ENCODE peak calls at places on chromosomes 13 and 19, in five cellular contexts. P, S, T, G and Z are unnamed samples.

GRCh38 chr19:32041681-32042292 is 303.6 kb upstream of the ZNF507 start:
- DNase-seq in P (no peak), T (no peak), S (peak; percentile 3), G (no peak), Z (peak; percentile 16)

GRCh38 chr19:6056801-6057650 is 53.3 kb downstream of the RFX2 start:
- DNase-seq in T (peak; percentile 84), G (peak; percentile 53), S (peak; percentile 98), P (peak; percentile 82), Z (peak; percentile 89)

GRCh38 chr19:6297202-6297601 is 17.4 kb upstream of the MLLT1 start:
- DNase-seq in T (no peak), S (no peak), P (no peak), G (no peak), Z (no peak)

GRCh38 chr19:4375164-4375619 is 25.2 kb downstream of the SH3GL1 start:
- DNase-seq in T (no peak), G (no peak), S (peak; percentile 62), P (no peak), Z (peak; percentile 51)

GRCh38 chr13:64457976-64458375 is 2772.2 kb downstream of the PCDH9 start:
- DNase-seq in P (no peak), S (no peak), T (no peak), G (peak; percentile 49), Z (peak; percentile 49)

GRCh38 chr13:23067129-23067528 is 113.7 kb upstream of the SGCG start:
- DNase-seq in S (no peak), P (no peak), G (no peak), T (no peak), Z (no peak)

GRCh38 chr19:3607398-3608078 is 863 bp upstream of the TBXA2R start:
- DNase-seq in G (no peak), T (no peak), S (no peak), P (no peak), Z (no peak)

GRCh38 chr13:112229445-112229844 is 146.7 kb upstream of the SPACA7 start:
- DNase-seq in S (no peak), P (no peak), T (no peak), G (no peak), Z (no peak)

GRCh38 chr19:44796701-44797115 is 12.2 kb upstream of the BCAM start:
- DNase-seq in P (no peak), T (no peak), S (no peak), G (no peak), Z (no peak)

GRCh38 chr13:32175307-32175706 is 139.9 kb downstream of the ZAR1L start:
- DNase-seq in S (no peak), P (no peak), G (no peak), T (no peak), Z (no peak)

GRCh38 chr13:60627071-60627686 is 230.2 kb downstream of the TDRD3 start:
- DNase-seq in P (no peak), S (peak; percentile 31), T (no peak), G (no peak), Z (no peak)

GRCh38 chr13:106589716-106590115 is 21.8 kb upstream of the ARGLU1 start:
- DNase-seq in P (no peak), S (peak; percentile 20), T (no peak), G (no peak), Z (no peak)

GRCh38 chr13:106588367-106588766 is 20.4 kb upstream of the ARGLU1 start:
- DNase-seq in T (no peak), S (no peak), G (no peak), P (no peak), Z (no peak)

GRCh38 chr13:106586764-106587163 is 18.8 kb upstream of the ARGLU1 start:
- DNase-seq in G (no peak), S (peak; percentile 48), T (no peak), P (no peak), Z (no peak)

GRCh38 chr13:106591299-106591698 is 23.4 kb upstream of the ARGLU1 start:
- DNase-seq in T (no peak), P (no peak), G (no peak), S (no peak), Z (no peak)

DNA sequence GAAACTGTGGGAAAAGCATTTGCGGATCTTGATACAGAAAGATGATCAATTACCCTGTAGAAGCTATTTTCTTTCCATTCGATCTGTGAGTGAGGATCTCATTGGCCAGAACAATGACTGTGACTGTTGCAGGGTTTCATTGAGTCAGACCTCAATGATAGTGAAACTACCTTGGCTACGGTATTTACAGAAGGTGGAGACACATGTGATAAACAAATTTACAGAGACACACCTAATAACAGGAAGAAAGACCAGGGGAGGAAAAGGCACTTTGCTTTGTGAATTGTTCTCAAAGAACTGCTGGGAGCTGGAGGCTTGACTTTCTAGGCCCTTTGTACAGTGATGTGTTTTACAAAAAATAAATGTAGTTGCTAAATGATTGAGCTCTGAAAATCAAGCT is 19.9 kb upstream of the ARGLU1 start:
- DNase-seq in P (no peak), S (peak; percentile 69), G (no peak), T (no peak), Z (no peak)
- H3K4me3 ChIP-seq in P (no peak overlapping the region), S (no peak overlapping the region), G (no peak overlapping the region), T (no peak overlapping the region), Z (no peak overlapping the region)

GRCh38 chr13:73258396-73258795 is 199.6 kb downstream of the KLF5 start:
- DNase-seq in P (no peak), G (no peak), T (no peak), S (no peak), Z (no peak)
- TF ChIP-seq CTCF in P (no peak), G (no peak), T (no peak), S (no peak), Z (no peak)

GRCh38 chr13:21344662-21345176 is 114.4 kb downstream of the ZDHHC20 start:
- DNase-seq in S (no peak), T (no peak), P (no peak), G (no peak), Z (no peak)
- H3K4me3 ChIP-seq in S (no peak overlapping the region), T (no peak overlapping the region), P (no peak overlapping the region), G (no peak overlapping the region), Z (no peak overlapping the region)

GRCh38 chr13:109870281-109871017 is 84.1 kb upstream of the IRS2 start:
- DNase-seq in S (no peak), P (no peak), T (no peak), G (no peak), Z (no peak)

GRCh38 chr13:109868583-109869311 is 82.4 kb upstream of the IRS2 start:
- DNase-seq in G (no peak), P (no peak), S (peak; percentile 71), T (no peak), Z (peak; percentile 43)

GRCh38 chr13:109867766-109868165 is 81.4 kb upstream of the IRS2 start:
- DNase-seq in T (no peak), P (no peak), S (peak; percentile 71), G (no peak), Z (peak; percentile 38)

GRCh38 chr13:109871018-109871370 is 84.6 kb upstream of the IRS2 start:
- DNase-seq in S (peak; percentile 70), P (no peak), T (no peak), G (no peak), Z (peak; percentile 42)

DNA sequence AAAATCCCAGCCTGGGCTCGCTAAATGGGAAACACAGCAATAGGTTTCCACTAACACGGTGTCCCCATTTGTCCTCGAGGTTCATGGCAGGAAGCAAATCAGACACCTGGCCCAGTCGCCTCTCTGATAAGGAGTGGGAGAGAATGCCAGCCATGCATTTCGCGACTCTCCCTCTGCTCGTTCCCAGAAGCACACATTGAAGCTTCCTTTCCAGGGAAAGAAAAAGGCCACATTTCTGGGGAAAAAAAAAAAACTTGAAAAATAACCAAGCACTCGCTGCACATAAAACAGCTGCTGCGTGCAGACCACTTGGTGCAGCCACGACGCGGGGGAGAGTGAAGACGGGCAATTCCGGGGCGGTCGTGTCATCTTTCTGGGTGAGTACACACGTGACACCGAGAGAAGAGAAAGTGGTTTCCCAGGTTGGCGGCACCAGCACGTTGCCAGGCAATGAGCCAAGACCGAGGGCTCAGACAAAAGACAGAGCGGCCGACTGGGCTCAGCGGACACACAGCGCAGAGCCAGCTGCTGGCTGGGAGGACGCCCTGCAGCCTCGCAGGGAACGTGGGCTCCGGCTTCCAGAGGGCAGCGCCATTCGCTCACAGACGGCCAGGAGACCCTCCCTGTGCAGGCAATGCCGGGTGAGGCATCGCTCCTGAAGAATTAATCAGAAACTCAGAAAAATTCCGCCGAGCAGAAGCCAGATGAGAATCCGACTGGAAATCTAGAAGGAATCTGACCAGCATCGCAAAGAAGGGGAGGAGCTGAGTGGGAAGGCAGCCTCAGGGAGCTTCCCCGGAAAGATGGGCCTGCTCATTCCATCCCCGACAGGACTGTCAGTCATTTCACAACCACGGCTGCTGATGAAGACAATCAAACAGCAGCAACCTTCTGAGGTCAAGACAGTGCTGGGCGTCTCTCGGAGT is 83.2 kb upstream of the IRS2 start:
- DNase-seq in S (peak; percentile 22), T (peak; percentile 16), P (peak; percentile 52), G (no peak), Z (peak; percentile 76)
- TF ChIP-seq CTCF in S (no peak), T (peak; percentile 38), P (peak; percentile 30), G (peak; percentile 53), Z (no peak)